ENCODE peak calls at places on chromosomes 6 and 20, in five cellular contexts. K is activated T-cell treated with anti-CD3 and anti-CD28 coated beads for 24 hours; R is MCF 10A; F is AG10803; U is CD8-positive, alpha-beta T cell. W is an unnamed sample.

GRCh38 chr6:10369896-10370295 is 45.0 kb downstream of the TFAP2A start:
- DNase-seq in K (no peak), R (peak; percentile 55), F (no peak), U (no peak), W (no peak)

GRCh38 chr6:81476881-81477280 is 275.6 kb downstream of the TENT5A start:
- DNase-seq in K (no peak), R (peak; percentile 59), F (peak; percentile 75), U (no peak), W (no peak)

GRCh38 chr6:63538550-63538949 is 33.7 kb upstream of the LOC128125822 start:
- DNase-seq in K (no peak), R (no peak), F (no peak), U (no peak), W (no peak)

GRCh38 chr6:149925974-149926777 is 3.3 kb upstream of the RAET1G start:
- DNase-seq in K (peak; percentile 74), R (peak; percentile 90), F (peak; percentile 68), U (peak; percentile 72), W (peak; percentile 50)

GRCh38 chr20:57743450-57744095 is 33.8 kb upstream of the PMEPA1 start:
- DNase-seq in K (no peak), R (peak; percentile 7), F (no peak), U (no peak), W (no peak)

GRCh38 chr20:34300809-34301586 is 2.2 kb downstream of the AHCY start:
- DNase-seq in K (no peak), R (no peak), F (no peak), U (no peak), W (no peak)

GRCh38 chr6:33425668-33426577 is 6.1 kb downstream of the SYNGAP1 start:
- DNase-seq in K (peak; percentile 74), R (peak; percentile 83), F (peak; percentile 74), U (peak; percentile 86), W (peak; percentile 82)

GRCh38 chr6:50990750-50991446 is 172.2 kb downstream of the TFAP2B start:
- DNase-seq in K (no peak), R (peak; percentile 77), F (no peak), U (no peak), W (no peak)

GRCh38 chr6:149254241-149254640 is 63.3 kb upstream of the TAB2 start:
- DNase-seq in K (no peak), R (no peak), F (no peak), U (no peak), W (no peak)

GRCh38 chr6:39980839-39981580 is 46.7 kb upstream of the MOCS1 start:
- DNase-seq in K (no peak), R (peak; percentile 63), F (peak; percentile 48), U (no peak), W (peak; percentile 23)

GRCh38 chr6:81295310-81295709 is 457.2 kb downstream of the TENT5A start:
- DNase-seq in K (no peak), R (no peak), F (no peak), U (no peak), W (no peak)

GRCh38 chr6:10692965-10693538 is 1.4 kb downstream of the C6orf52 start:
- DNase-seq in K (no peak), R (no peak), F (no peak), U (no peak), W (no peak)

GRCh38 chr6:110295451-110296145 is 62.6 kb downstream of the METTL24 start:
- DNase-seq in K (no peak), R (no peak), F (no peak), U (no peak), W (no peak)

GRCh38 chr6:13923527-13924145 is 1.1 kb upstream of the RNF182 start:
- DNase-seq in K (no peak), R (peak; percentile 25), F (peak; percentile 70), U (no peak), W (no peak)

GRCh38 chr6:68760941-68761676 is 126.0 kb downstream of the ADGRB3 start:
- DNase-seq in K (no peak), R (no peak), F (no peak), U (no peak), W (peak; percentile 81)

GRCh38 chr6:110511401-110511800 is 35.0 kb upstream of the SLC22A16 start:
- DNase-seq in K (no peak), R (no peak), F (no peak), U (no peak), W (no peak)

GRCh38 chr6:3440911-3441310 is 15.9 kb downstream of the SLC22A23 start:
- DNase-seq in K (no peak), R (no peak), F (no peak), U (no peak), W (no peak)

GRCh38 chr6:36962874-36963273 is 8.3 kb downstream of the PI16 start:
- DNase-seq in K (peak; percentile 54), R (peak; percentile 37), F (no peak), U (peak; percentile 73), W (peak; percentile 70)

GRCh38 chr6:43125555-43125954 is 45.5 kb upstream of the SRF start:
- DNase-seq in K (no peak), R (no peak), F (peak; percentile 58), U (no peak), W (no peak)

GRCh38 chr20:20548527-20549266 is 163.7 kb downstream of the RALGAPA2 start:
- DNase-seq in K (no peak), R (peak; percentile 80), F (no peak), U (no peak), W (no peak)

GRCh38 chr6:123802351-123802696 is 1.3 kb upstream of the NKAIN2 start:
- DNase-seq in K (no peak), R (no peak), F (no peak), U (no peak), W (no peak)

GRCh38 chr6:30821862-30822784 is 62.2 kb upstream of the DDR1 start:
- DNase-seq in K (no peak), R (peak; percentile 65), F (peak; percentile 51), U (no peak), W (peak; percentile 41)

GRCh38 chr6:5869261-5869660 is 137.5 kb downstream of the NRN1 start:
- DNase-seq in K (no peak), R (no peak), F (no peak), U (no peak), W (no peak)

GRCh38 chr20:56359212-56360132 is 698 bp downstream of the FAM210B start:
- DNase-seq in K (peak; percentile 4), R (peak; percentile 72), F (peak; percentile 69), U (peak; percentile 12), W (peak; percentile 65)

GRCh38 chr6:170329321-170329720 is 22.8 kb downstream of the FAM120B start:
- DNase-seq in K (no peak), R (no peak), F (no peak), U (no peak), W (no peak)

GRCh38 chr20:53948383-53949318 is 121.7 kb downstream of the BCAS1 start:
- DNase-seq in K (no peak), R (no peak), F (no peak), U (no peak), W (no peak)

GRCh38 chr6:25215881-25216280 is 63.3 kb upstream of the CARMIL1 start:
- DNase-seq in K (no peak), R (peak; percentile 43), F (peak; percentile 23), U (no peak), W (no peak)

GRCh38 chr20:43605715-43606114 is 15.0 kb downstream of the IFT52 start:
- DNase-seq in K (no peak), R (no peak), F (no peak), U (no peak), W (no peak)

GRCh38 chr20:42714298-42715141 is 475.2 kb downstream of the PTPRT start:
- DNase-seq in K (no peak), R (no peak), F (no peak), U (no peak), W (no peak)

GRCh38 chr6:93036835-93037234 is 382.5 kb downstream of the EPHA7 start:
- DNase-seq in K (no peak), R (peak; percentile 17), F (no peak), U (no peak), W (peak; percentile 3)

GRCh38 chr20:16803965-16804792 is 56.0 kb downstream of the OTOR start:
- DNase-seq in K (peak; percentile 15), R (peak; percentile 63), F (peak; percentile 55), U (peak; percentile 30), W (peak; percentile 41)

GRCh38 chr20:36202891-36203338 is 33.4 kb upstream of the AAR2 start:
- DNase-seq in K (peak; percentile 71), R (peak; percentile 61), F (peak; percentile 40), U (peak; percentile 77), W (peak; percentile 66)

GRCh38 chr6:71979911-71980310 is 93.6 kb downstream of the RIMS1 start:
- DNase-seq in K (no peak), R (peak; percentile 14), F (peak; percentile 49), U (no peak), W (no peak)

GRCh38 chr6:15948930-15949900 is 179.7 kb upstream of the MYLIP start:
- DNase-seq in K (no peak), R (peak; percentile 29), F (no peak), U (no peak), W (no peak)

W was measured in globus pallidus.